ENCODE peak calls at places on chromosomes 16 and 17, in ten cellular contexts. One of them, this sample, is unnamed.

GRCh38 chr17:39628655-39629493 is 2.1 kb downstream of the PPP1R1B start:
- DNase-seq in heart right ventricle: no peak
- DNase-seq in transverse colon: peak
- DNase-seq in stomach: peak
- DNase-seq in MCF 10A: no peak
- DNase-seq in activated B cell treated with CpG ODN at 0.5 μM for 24 hours: no peak
- DNase-seq in PC-3: no peak
- DNase-seq in lower leg skin: no peak
- DNase-seq in AG10803: no peak
- DNase-seq in GM06990: no peak
- DNase-seq in this sample: no peak

GRCh38 chr16:7615565-7615964 is 282.9 kb downstream of the RBFOX1 start:
- DNase-seq in lower leg skin: no peak
- DNase-seq in PC-3: no peak
- DNase-seq in heart right ventricle: no peak
- DNase-seq in MCF 10A: no peak
- DNase-seq in activated B cell treated with CpG ODN at 0.5 μM for 24 hours: no peak
- DNase-seq in AG10803: no peak
- DNase-seq in GM06990: no peak
- DNase-seq in stomach: no peak
- DNase-seq in transverse colon: no peak
- DNase-seq in this sample: no peak

GRCh38 chr17:44314524-44314868 is 6.1 kb downstream of the RUNDC3A start:
- DNase-seq in PC-3: no peak
- DNase-seq in AG10803: no peak
- DNase-seq in transverse colon: no peak
- DNase-seq in lower leg skin: no peak
- DNase-seq in MCF 10A: no peak
- DNase-seq in GM06990: no peak
- DNase-seq in heart right ventricle: no peak
- DNase-seq in stomach: no peak
- DNase-seq in activated B cell treated with CpG ODN at 0.5 μM for 24 hours: no peak
- DNase-seq in this sample: no peak

GRCh38 chr16:88703486-88704309 is 2.5 kb downstream of the RNF166 start:
- DNase-seq in stomach: peak
- DNase-seq in transverse colon: peak
- DNase-seq in AG10803: no peak
- DNase-seq in GM06990: peak
- DNase-seq in heart right ventricle: peak
- DNase-seq in lower leg skin: no peak
- DNase-seq in MCF 10A: no peak
- DNase-seq in PC-3: no peak
- DNase-seq in activated B cell treated with CpG ODN at 0.5 μM for 24 hours: no peak
- DNase-seq in this sample: peak

GRCh38 chr17:71441098-71441497 is 679.7 kb upstream of the SOX9 start:
- DNase-seq in lower leg skin: no peak
- DNase-seq in AG10803: peak
- DNase-seq in PC-3: peak
- DNase-seq in transverse colon: no peak
- DNase-seq in GM06990: no peak
- DNase-seq in activated B cell treated with CpG ODN at 0.5 μM for 24 hours: no peak
- DNase-seq in stomach: no peak
- DNase-seq in MCF 10A: peak
- DNase-seq in heart right ventricle: no peak
- DNase-seq in this sample: no peak

GRCh38 chr16:89167425-89167941 is 4.1 kb upstream of the CDH15 start:
- DNase-seq in PC-3: peak
- DNase-seq in activated B cell treated with CpG ODN at 0.5 μM for 24 hours: peak
- DNase-seq in heart right ventricle: peak
- DNase-seq in stomach: peak
- DNase-seq in AG10803: peak
- DNase-seq in lower leg skin: peak
- DNase-seq in transverse colon: peak
- DNase-seq in MCF 10A: peak
- DNase-seq in GM06990: peak
- DNase-seq in this sample: peak

GRCh38 chr17:74715144-74715543 is 2.4 kb upstream of the CD300LF start:
- DNase-seq in transverse colon: no peak
- DNase-seq in stomach: peak
- DNase-seq in GM06990: no peak
- DNase-seq in AG10803: no peak
- DNase-seq in activated B cell treated with CpG ODN at 0.5 μM for 24 hours: no peak
- DNase-seq in heart right ventricle: no peak
- DNase-seq in PC-3: peak
- DNase-seq in MCF 10A: no peak
- DNase-seq in lower leg skin: no peak
- DNase-seq in this sample: peak

GRCh38 chr17:8474826-8475225 is 39.1 kb downstream of the NDEL1 start:
- DNase-seq in stomach: no peak
- DNase-seq in PC-3: no peak
- DNase-seq in GM06990: no peak
- DNase-seq in AG10803: no peak
- DNase-seq in MCF 10A: no peak
- DNase-seq in heart right ventricle: no peak
- DNase-seq in activated B cell treated with CpG ODN at 0.5 μM for 24 hours: no peak
- DNase-seq in lower leg skin: no peak
- DNase-seq in transverse colon: no peak
- DNase-seq in this sample: no peak

GRCh38 chr17:48385303-48385702 is 44.7 kb downstream of the SKAP1 start:
- DNase-seq in transverse colon: no peak
- DNase-seq in MCF 10A: no peak
- DNase-seq in lower leg skin: no peak
- DNase-seq in activated B cell treated with CpG ODN at 0.5 μM for 24 hours: no peak
- DNase-seq in heart right ventricle: no peak
- DNase-seq in PC-3: no peak
- DNase-seq in AG10803: no peak
- DNase-seq in GM06990: no peak
- DNase-seq in stomach: no peak
- DNase-seq in this sample: no peak
- TF ChIP-seq CTCF in transverse colon: no peak
- TF ChIP-seq CTCF in MCF 10A: no peak
- TF ChIP-seq CTCF in lower leg skin: no peak
- TF ChIP-seq CTCF in activated B cell treated with CpG ODN at 0.5 μM for 24 hours: no peak
- TF ChIP-seq CTCF in heart right ventricle: no peak
- TF ChIP-seq CTCF in PC-3: no peak
- TF ChIP-seq CTCF in AG10803: no peak
- TF ChIP-seq CTCF in GM06990: no peak
- TF ChIP-seq CTCF in stomach: no peak
- TF ChIP-seq CTCF in this sample: no peak

DNA sequence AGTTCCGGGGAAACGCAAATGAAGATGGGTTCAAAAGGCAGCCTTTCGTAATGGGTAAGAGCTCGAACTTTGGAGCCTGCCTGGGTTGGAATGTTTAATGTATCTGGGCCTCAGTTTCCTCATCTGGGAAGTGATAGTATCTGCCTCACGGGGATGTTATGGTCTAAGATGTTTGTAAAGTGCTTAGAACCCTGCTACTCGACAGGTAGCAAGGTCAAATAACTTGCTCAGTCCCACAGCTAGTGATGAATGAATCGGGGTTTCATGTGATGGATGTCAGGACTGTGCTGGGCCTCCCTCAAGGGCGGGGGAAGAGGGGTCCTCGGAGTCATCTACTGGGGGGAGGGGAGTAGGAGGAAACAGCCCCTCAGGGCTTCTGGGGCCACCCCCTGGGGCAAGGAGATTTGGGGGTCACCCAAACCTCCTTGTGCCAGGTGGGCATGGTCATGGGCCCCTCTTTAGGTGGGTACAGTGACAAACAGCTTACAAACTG is 673 bp downstream of the PNPO start:
- DNase-seq in activated B cell treated with CpG ODN at 0.5 μM for 24 hours: no peak
- DNase-seq in stomach: no peak
- DNase-seq in PC-3: no peak
- DNase-seq in GM06990: no peak
- DNase-seq in AG10803: no peak
- DNase-seq in heart right ventricle: no peak
- DNase-seq in transverse colon: no peak
- DNase-seq in lower leg skin: no peak
- DNase-seq in MCF 10A: no peak
- DNase-seq in this sample: no peak
- TF ChIP-seq CTCF in activated B cell treated with CpG ODN at 0.5 μM for 24 hours: no peak
- TF ChIP-seq CTCF in stomach: no peak
- TF ChIP-seq CTCF in PC-3: no peak
- TF ChIP-seq CTCF in GM06990: no peak
- TF ChIP-seq CTCF in AG10803: no peak
- TF ChIP-seq CTCF in heart right ventricle: no peak
- TF ChIP-seq CTCF in transverse colon: no peak
- TF ChIP-seq CTCF in lower leg skin: no peak
- TF ChIP-seq CTCF in MCF 10A: no peak
- TF ChIP-seq CTCF in this sample: no peak

GRCh38 chr17:18260332-18261145 is at the start of gene MIEF2:
- DNase-seq in transverse colon: peak
- DNase-seq in heart right ventricle: peak
- DNase-seq in lower leg skin: peak
- DNase-seq in stomach: peak
- DNase-seq in AG10803: peak
- DNase-seq in activated B cell treated with CpG ODN at 0.5 μM for 24 hours: peak
- DNase-seq in MCF 10A: peak
- DNase-seq in PC-3: peak
- DNase-seq in GM06990: peak
- DNase-seq in this sample: peak

GRCh38 chr17:18262641-18263040 is 2.2 kb downstream of the MIEF2 start:
- DNase-seq in stomach: peak
- DNase-seq in AG10803: no peak
- DNase-seq in lower leg skin: no peak
- DNase-seq in transverse colon: no peak
- DNase-seq in PC-3: no peak
- DNase-seq in heart right ventricle: peak
- DNase-seq in GM06990: no peak
- DNase-seq in MCF 10A: no peak
- DNase-seq in activated B cell treated with CpG ODN at 0.5 μM for 24 hours: no peak
- DNase-seq in this sample: no peak

GRCh38 chr17:18261146-18261515 is 669 bp downstream of the MIEF2 start:
- DNase-seq in stomach: peak
- DNase-seq in activated B cell treated with CpG ODN at 0.5 μM for 24 hours: peak
- DNase-seq in transverse colon: peak
- DNase-seq in heart right ventricle: peak
- DNase-seq in AG10803: peak
- DNase-seq in lower leg skin: peak
- DNase-seq in MCF 10A: peak
- DNase-seq in GM06990: no peak
- DNase-seq in PC-3: peak
- DNase-seq in this sample: peak

GRCh38 chr17:18261659-18262058 is 1.2 kb downstream of the MIEF2 start:
- DNase-seq in stomach: no peak
- DNase-seq in PC-3: no peak
- DNase-seq in GM06990: no peak
- DNase-seq in AG10803: no peak
- DNase-seq in MCF 10A: no peak
- DNase-seq in activated B cell treated with CpG ODN at 0.5 μM for 24 hours: no peak
- DNase-seq in heart right ventricle: no peak
- DNase-seq in lower leg skin: no peak
- DNase-seq in transverse colon: no peak
- DNase-seq in this sample: no peak

DNA sequence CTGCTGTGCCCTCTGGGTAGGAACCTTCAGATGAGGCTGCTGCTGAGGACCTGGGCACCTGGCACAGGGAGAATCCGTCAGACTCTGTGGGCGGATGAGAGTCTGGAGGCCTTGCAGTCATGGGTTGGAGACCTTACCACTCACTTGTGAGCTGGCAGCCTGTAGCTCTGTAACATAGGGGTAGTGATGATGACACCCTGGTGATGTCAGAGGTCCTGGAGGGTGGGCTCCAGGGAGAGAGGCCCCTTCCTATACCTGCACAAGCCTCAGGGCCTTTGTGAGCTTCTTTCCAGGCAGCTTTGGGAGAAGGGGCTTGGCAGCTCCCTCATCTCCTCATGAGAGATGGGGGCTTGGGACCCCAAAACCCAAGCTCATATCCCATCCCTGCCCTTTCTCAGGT is 1.6 kb downstream of the MIEF2 start:
- DNase-seq in MCF 10A: no peak
- DNase-seq in transverse colon: no peak
- DNase-seq in lower leg skin: no peak
- DNase-seq in GM06990: no peak
- DNase-seq in stomach: no peak
- DNase-seq in AG10803: no peak
- DNase-seq in activated B cell treated with CpG ODN at 0.5 μM for 24 hours: no peak
- DNase-seq in PC-3: no peak
- DNase-seq in heart right ventricle: no peak
- DNase-seq in this sample: no peak
- TF ChIP-seq CTCF in MCF 10A: no peak
- TF ChIP-seq CTCF in transverse colon: no peak
- TF ChIP-seq CTCF in lower leg skin: no peak
- TF ChIP-seq CTCF in GM06990: no peak
- TF ChIP-seq CTCF in stomach: no peak
- TF ChIP-seq CTCF in AG10803: no peak
- TF ChIP-seq CTCF in activated B cell treated with CpG ODN at 0.5 μM for 24 hours: no peak
- TF ChIP-seq CTCF in PC-3: no peak
- TF ChIP-seq CTCF in heart right ventricle: no peak
- TF ChIP-seq CTCF in this sample: no peak

GRCh38 chr17:80960797-80961452 is 30.7 kb upstream of the CHMP6 start:
- DNase-seq in lower leg skin: no peak
- DNase-seq in GM06990: peak
- DNase-seq in heart right ventricle: no peak
- DNase-seq in PC-3: no peak
- DNase-seq in transverse colon: no peak
- DNase-seq in AG10803: no peak
- DNase-seq in stomach: no peak
- DNase-seq in MCF 10A: no peak
- DNase-seq in activated B cell treated with CpG ODN at 0.5 μM for 24 hours: no peak
- DNase-seq in this sample: no peak

GRCh38 chr17:80960037-80960796 is 31.4 kb upstream of the CHMP6 start:
- DNase-seq in transverse colon: no peak
- DNase-seq in lower leg skin: no peak
- DNase-seq in activated B cell treated with CpG ODN at 0.5 μM for 24 hours: no peak
- DNase-seq in stomach: no peak
- DNase-seq in AG10803: no peak
- DNase-seq in MCF 10A: no peak
- DNase-seq in PC-3: no peak
- DNase-seq in heart right ventricle: no peak
- DNase-seq in GM06990: peak
- DNase-seq in this sample: no peak

GRCh38 chr17:80961931-80962330 is 29.7 kb upstream of the CHMP6 start:
- DNase-seq in AG10803: no peak
- DNase-seq in transverse colon: no peak
- DNase-seq in activated B cell treated with CpG ODN at 0.5 μM for 24 hours: no peak
- DNase-seq in heart right ventricle: no peak
- DNase-seq in MCF 10A: no peak
- DNase-seq in PC-3: no peak
- DNase-seq in GM06990: peak
- DNase-seq in lower leg skin: no peak
- DNase-seq in stomach: no peak
- DNase-seq in this sample: no peak

GRCh38 chr17:80962356-80963329 is 29.0 kb upstream of the CHMP6 start:
- DNase-seq in lower leg skin: no peak
- DNase-seq in heart right ventricle: no peak
- DNase-seq in GM06990: no peak
- DNase-seq in MCF 10A: no peak
- DNase-seq in stomach: no peak
- DNase-seq in AG10803: no peak
- DNase-seq in transverse colon: no peak
- DNase-seq in activated B cell treated with CpG ODN at 0.5 μM for 24 hours: no peak
- DNase-seq in PC-3: no peak
- DNase-seq in this sample: no peak

DNA sequence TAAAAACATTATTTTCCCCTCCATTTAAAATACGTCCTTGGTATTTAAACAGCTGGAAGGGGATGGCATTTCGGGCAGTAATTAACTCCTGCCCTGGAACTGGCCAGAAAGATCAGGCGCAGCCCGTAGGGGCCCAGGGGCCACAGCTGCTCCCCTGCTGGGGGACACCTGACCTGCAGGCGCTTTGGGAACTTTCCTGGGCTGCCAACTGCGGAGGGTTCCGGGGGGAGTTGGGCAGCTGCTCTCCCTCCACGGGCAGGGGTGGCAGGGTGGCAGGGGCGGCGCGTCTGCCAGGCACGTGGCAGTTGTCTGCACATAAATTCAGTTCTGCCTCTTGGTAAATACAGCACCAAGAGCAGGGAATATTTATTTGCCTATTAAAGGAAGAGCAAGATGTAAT is 30.1 kb upstream of the CHMP6 start:
- DNase-seq in MCF 10A: no peak
- DNase-seq in AG10803: no peak
- DNase-seq in heart right ventricle: no peak
- DNase-seq in GM06990: peak
- DNase-seq in transverse colon: no peak
- DNase-seq in stomach: no peak
- DNase-seq in activated B cell treated with CpG ODN at 0.5 μM for 24 hours: no peak
- DNase-seq in PC-3: no peak
- DNase-seq in lower leg skin: no peak
- DNase-seq in this sample: no peak
- TF ChIP-seq CTCF in MCF 10A: no peak
- TF ChIP-seq CTCF in AG10803: no peak
- TF ChIP-seq CTCF in heart right ventricle: no peak
- TF ChIP-seq CTCF in GM06990: no peak
- TF ChIP-seq CTCF in transverse colon: no peak
- TF ChIP-seq CTCF in stomach: no peak
- TF ChIP-seq CTCF in activated B cell treated with CpG ODN at 0.5 μM for 24 hours: no peak
- TF ChIP-seq CTCF in PC-3: no peak
- TF ChIP-seq CTCF in lower leg skin: no peak
- TF ChIP-seq CTCF in this sample: no peak